ENCODE peak calls at places on chromosomes 12 and 14, in ten cellular contexts. L is fibroblast of lung, H is ascending aorta, T is PC-9, N is AG10803, C is AG04450, O is IMR-90, G is neural progenitor cell, V is bronchial epithelial cell, S is AG09309. A is an unnamed sample.
A peak's percentile ranks its signal among the peaks of the same experiment; 100 is the strongest.

GRCh38 chr12:95614384-95614982 is 63.2 kb upstream of the USP44 start:
- DNase-seq in L (no peak), H (no peak), T (no peak), N (no peak), C (no peak), O (no peak), G (no peak), V (no peak), S (no peak), A (peak; percentile 71)

GRCh38 chr12:104215638-104216297 is at the start of gene TXNRD1:
- DNase-seq in L (peak; percentile 81), H (peak; percentile 36), T (peak; percentile 79), N (peak; percentile 56), C (no peak), O (peak; percentile 76), G (peak; percentile 94), V (peak; percentile 55), S (no peak), A (peak; percentile 73)

GRCh38 chr14:99015833-99016232 is 256.2 kb downstream of the BCL11B start:
- DNase-seq in L (no peak), H (no peak), T (no peak), N (no peak), C (no peak), O (no peak), G (no peak), V (no peak), S (no peak), A (no peak)

GRCh38 chr14:67515386-67516079 is 17.6 kb upstream of the PLEKHH1 start:
- DNase-seq in L (no peak), H (no peak), T (no peak), N (no peak), C (no peak), O (no peak), G (no peak), V (no peak), S (no peak), A (no peak)

GRCh38 chr12:32091696-32092095 is 15.0 kb upstream of the BICD1 start:
- DNase-seq in L (no peak), H (no peak), T (no peak), N (peak; percentile 43), C (no peak), O (no peak), G (no peak), V (peak; percentile 6), S (no peak), A (no peak)

GRCh38 chr12:27924350-27925140 is 48.0 kb downstream of the PTHLH start:
- DNase-seq in L (no peak), H (no peak), T (no peak), N (peak; percentile 30), C (no peak), O (peak; percentile 61), G (no peak), V (peak; percentile 23), S (no peak), A (peak; percentile 64)

GRCh38 chr12:76072568-76072967 is 11.9 kb downstream of the NAP1L1 start:
- DNase-seq in L (no peak), H (no peak), T (no peak), N (no peak), C (no peak), O (no peak), G (no peak), V (no peak), S (no peak), A (no peak)

GRCh38 chr14:105126126-105126969 is 42.2 kb downstream of the JAG2 start:
- DNase-seq in L (no peak), H (no peak), T (no peak), N (no peak), C (no peak), O (no peak), G (no peak), V (no peak), S (no peak), A (no peak)

GRCh38 chr12:131147894-131148293 is 194.2 kb downstream of the ADGRD1 start:
- DNase-seq in L (no peak), H (no peak), T (no peak), N (no peak), C (no peak), O (no peak), G (no peak), V (no peak), S (no peak), A (no peak)

GRCh38 chr12:48973992-48974673 is 2.6 kb upstream of the WNT10B start:
- DNase-seq in L (peak; percentile 90), H (no peak), T (no peak), N (no peak), C (no peak), O (peak; percentile 54), G (peak; percentile 79), V (no peak), S (no peak), A (peak; percentile 87)

GRCh38 chr14:83162351-83162929 is 1628.8 kb upstream of the SEL1L start:
- DNase-seq in L (no peak), H (no peak), T (no peak), N (no peak), C (no peak), O (no peak), G (no peak), V (no peak), S (no peak), A (no peak)

GRCh38 chr14:31388687-31389413 is 31.5 kb downstream of the HEATR5A start:
- DNase-seq in L (no peak), H (no peak), T (no peak), N (peak; percentile 25), C (no peak), O (peak; percentile 41), G (no peak), V (peak; percentile 3), S (no peak), A (peak; percentile 13)

GRCh38 chr12:61694214-61694613 is 566.0 kb upstream of the USP15 start:
- DNase-seq in L (no peak), H (no peak), T (no peak), N (no peak), C (no peak), O (no peak), G (no peak), V (no peak), S (no peak), A (no peak)
- H3K4me3 ChIP-seq in L (no peak overlapping the region), H (no peak overlapping the region), T (no peak overlapping the region), N (no peak overlapping the region), C (no peak overlapping the region), O (no peak overlapping the region), G (no peak overlapping the region), V (no peak overlapping the region), S (no peak overlapping the region), A (no peak overlapping the region)

GRCh38 chr12:41190360-41190759 is 2.2 kb downstream of the PDZRN4 start:
- DNase-seq in L (no peak), H (no peak), T (no peak), N (no peak), C (no peak), O (no peak), G (peak; percentile 55), V (peak; percentile 30), S (no peak), A (no peak)
- TF ChIP-seq CTCF in L (peak; percentile 30), H (no peak), T (peak; percentile 8), N (no peak), C (peak; percentile 39), O (peak; percentile 16), G (peak; percentile 68), V (peak; percentile 26), S (peak; percentile 23), A (peak; percentile 22)

DNA sequence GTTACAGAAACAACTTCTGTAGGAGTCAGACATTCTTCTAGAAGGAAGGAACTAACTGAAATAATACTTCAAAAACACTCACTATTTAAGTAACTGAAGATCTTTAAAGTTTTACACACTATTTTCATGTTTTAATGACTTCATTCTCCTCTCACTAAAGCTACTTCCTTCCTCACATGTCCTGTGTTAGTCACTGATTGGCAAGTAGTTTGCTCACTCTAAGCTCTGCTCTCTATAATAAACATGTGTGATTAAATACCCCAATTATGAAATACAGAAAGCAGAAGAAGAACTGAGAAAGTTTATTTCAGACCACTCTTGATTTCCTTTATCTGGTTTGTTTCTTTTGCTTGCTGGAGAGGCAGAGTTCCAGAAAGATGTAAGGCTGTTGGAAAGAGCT is 521.9 kb upstream of the SEL1L start:
- DNase-seq in L (no peak), H (no peak), T (no peak), N (no peak), C (no peak), O (no peak), G (no peak), V (no peak), S (no peak), A (no peak)
- H3K4me3 ChIP-seq in L (no peak overlapping the region), H (no peak overlapping the region), T (no peak overlapping the region), N (no peak overlapping the region), C (no peak overlapping the region), O (no peak overlapping the region), G (no peak overlapping the region), V (no peak overlapping the region), S (no peak overlapping the region), A (no peak overlapping the region)

GRCh38 chr12:123148223-123148622 is 2.7 kb downstream of the PITPNM2 start:
- DNase-seq in L (no peak), H (no peak), T (no peak), N (no peak), C (no peak), O (no peak), G (no peak), V (no peak), S (no peak), A (no peak)

GRCh38 chr12:123150804-123151678 is at the start of gene PITPNM2:
- DNase-seq in L (peak; percentile 56), H (no peak), T (no peak), N (peak; percentile 64), C (no peak), O (peak; percentile 58), G (peak; percentile 94), V (no peak), S (no peak), A (peak; percentile 38)

GRCh38 chr12:123149828-123150272 is 1.0 kb downstream of the PITPNM2 start:
- DNase-seq in L (no peak), H (no peak), T (no peak), N (no peak), C (no peak), O (no peak), G (peak; percentile 15), V (no peak), S (no peak), A (no peak)

GRCh38 chr12:123150273-123150803 is 552 bp downstream of the PITPNM2 start:
- DNase-seq in L (no peak), H (no peak), T (no peak), N (no peak), C (no peak), O (no peak), G (peak; percentile 16), V (no peak), S (no peak), A (no peak)

DNA sequence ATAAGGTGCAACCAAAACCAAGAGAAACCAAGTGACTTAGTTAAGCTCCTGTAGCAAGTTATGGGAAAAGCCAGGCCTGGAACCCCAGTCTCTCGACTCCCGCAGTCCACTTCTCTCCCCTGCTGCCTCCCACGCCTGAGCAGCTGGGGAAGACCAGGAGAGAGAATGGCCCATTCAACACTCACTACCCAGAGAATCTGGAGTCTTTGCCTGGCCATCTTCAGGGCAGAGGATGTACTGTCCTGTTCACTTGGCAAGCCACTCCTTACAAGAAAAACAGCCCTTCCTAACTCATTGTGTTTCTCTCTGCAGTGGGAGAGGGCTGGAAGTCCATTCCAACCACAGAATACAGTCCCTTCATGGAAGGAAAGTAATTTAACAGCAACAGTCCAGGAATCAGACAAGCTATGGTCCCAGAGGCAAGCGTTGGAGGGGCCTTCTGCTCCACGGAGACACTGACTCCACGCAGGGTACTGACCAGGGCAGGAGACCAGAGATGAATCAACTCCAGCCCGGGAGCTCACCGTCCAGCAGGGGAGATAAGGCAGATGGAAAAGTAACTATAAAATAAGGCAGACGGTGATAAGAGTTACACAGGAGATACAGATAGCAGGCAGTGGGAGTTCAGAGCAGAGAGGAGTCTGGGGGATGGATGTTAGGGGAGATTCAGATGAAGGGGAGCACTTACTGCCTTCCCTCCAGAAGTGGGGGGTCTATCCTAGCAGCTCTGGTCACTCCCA is 1.6 kb downstream of the PITPNM2 start:
- DNase-seq in L (no peak), H (no peak), T (no peak), N (no peak), C (no peak), O (no peak), G (no peak), V (no peak), S (no peak), A (peak; percentile 20)
- TF ChIP-seq CTCF in L (no peak), H (no peak), T (no peak), N (no peak), C (no peak), O (no peak), G (no peak), V (no peak), S (no peak), A (peak; percentile 5)

A was measured in fibroblast of the aortic adventitia.